ENCODE peak calls at places on chromosomes 2 and 18, in nine cellular contexts. One of them, this sample, is unnamed.

GRCh38 chr2:192250961-192251360 is 56.2 kb upstream of the TMEFF2 start:
- DNase-seq in Karpas-422: no peak
- DNase-seq in spleen: no peak
- DNase-seq in amniotic epithelial cell: no peak
- DNase-seq in T-helper 2 cell: no peak
- DNase-seq in RWPE1: no peak
- DNase-seq in cardiac fibroblast: no peak
- DNase-seq in hepatocyte: no peak
- DNase-seq in skeletal muscle cell: no peak
- DNase-seq in this sample: no peak

GRCh38 chr2:160516547-160517365 is 23.1 kb upstream of the RBMS1 start:
- DNase-seq in Karpas-422: no peak
- DNase-seq in spleen: no peak
- DNase-seq in amniotic epithelial cell: peak; percentile 63
- DNase-seq in T-helper 2 cell: peak; percentile 63
- DNase-seq in RWPE1: no peak
- DNase-seq in cardiac fibroblast: peak; percentile 29
- DNase-seq in hepatocyte: peak; percentile 6
- DNase-seq in skeletal muscle cell: peak; percentile 73
- DNase-seq in this sample: no peak

GRCh38 chr2:158539176-158539895 is 82.6 kb downstream of the PKP4 start:
- DNase-seq in Karpas-422: no peak
- DNase-seq in spleen: no peak
- DNase-seq in amniotic epithelial cell: peak; percentile 54
- DNase-seq in T-helper 2 cell: no peak
- DNase-seq in RWPE1: peak; percentile 30
- DNase-seq in cardiac fibroblast: peak; percentile 84
- DNase-seq in hepatocyte: peak; percentile 27
- DNase-seq in skeletal muscle cell: peak; percentile 35
- DNase-seq in this sample: no peak

GRCh38 chr18:36568487-36568886 is 260.3 kb downstream of the TPGS2 start:
- DNase-seq in Karpas-422: no peak
- DNase-seq in spleen: no peak
- DNase-seq in amniotic epithelial cell: no peak
- DNase-seq in T-helper 2 cell: no peak
- DNase-seq in RWPE1: no peak
- DNase-seq in cardiac fibroblast: no peak
- DNase-seq in hepatocyte: no peak
- DNase-seq in skeletal muscle cell: no peak
- DNase-seq in this sample: no peak

GRCh38 chr18:76121049-76121448 is 374.0 kb downstream of the ZNF516 start:
- DNase-seq in Karpas-422: no peak
- DNase-seq in spleen: no peak
- DNase-seq in amniotic epithelial cell: no peak
- DNase-seq in T-helper 2 cell: no peak
- DNase-seq in RWPE1: no peak
- DNase-seq in cardiac fibroblast: no peak
- DNase-seq in hepatocyte: no peak
- DNase-seq in skeletal muscle cell: no peak
- DNase-seq in this sample: no peak

GRCh38 chr2:224630659-224631550 is 45.7 kb upstream of the CUL3 start:
- DNase-seq in Karpas-422: no peak
- DNase-seq in spleen: no peak
- DNase-seq in amniotic epithelial cell: peak; percentile 70
- DNase-seq in T-helper 2 cell: no peak
- DNase-seq in RWPE1: peak; percentile 10
- DNase-seq in cardiac fibroblast: no peak
- DNase-seq in hepatocyte: no peak
- DNase-seq in skeletal muscle cell: no peak
- DNase-seq in this sample: no peak

GRCh38 chr2:25252291-25253152 is 84.1 kb upstream of the POMC start:
- DNase-seq in Karpas-422: no peak
- DNase-seq in spleen: peak; percentile 91
- DNase-seq in amniotic epithelial cell: peak; percentile 52
- DNase-seq in T-helper 2 cell: peak; percentile 80
- DNase-seq in RWPE1: peak; percentile 77
- DNase-seq in cardiac fibroblast: peak; percentile 70
- DNase-seq in hepatocyte: peak; percentile 94
- DNase-seq in skeletal muscle cell: no peak
- DNase-seq in this sample: peak; percentile 97

GRCh38 chr18:75478996-75479870 is 51.7 kb upstream of the SMIM21 start:
- DNase-seq in Karpas-422: peak; percentile 83
- DNase-seq in spleen: no peak
- DNase-seq in amniotic epithelial cell: peak; percentile 71
- DNase-seq in T-helper 2 cell: peak; percentile 56
- DNase-seq in RWPE1: peak; percentile 57
- DNase-seq in cardiac fibroblast: peak; percentile 78
- DNase-seq in hepatocyte: peak; percentile 62
- DNase-seq in skeletal muscle cell: no peak
- DNase-seq in this sample: no peak

GRCh38 chr2:113716291-113716690 is 40.2 kb downstream of the SLC35F5 start:
- DNase-seq in Karpas-422: no peak
- DNase-seq in spleen: no peak
- DNase-seq in amniotic epithelial cell: peak; percentile 87
- DNase-seq in T-helper 2 cell: no peak
- DNase-seq in RWPE1: no peak
- DNase-seq in cardiac fibroblast: peak; percentile 14
- DNase-seq in hepatocyte: no peak
- DNase-seq in skeletal muscle cell: no peak
- DNase-seq in this sample: no peak

GRCh38 chr2:71561441-71562267 is 108.3 kb downstream of the DYSF start:
- DNase-seq in Karpas-422: no peak
- DNase-seq in spleen: no peak
- DNase-seq in amniotic epithelial cell: no peak
- DNase-seq in T-helper 2 cell: no peak
- DNase-seq in RWPE1: no peak
- DNase-seq in cardiac fibroblast: no peak
- DNase-seq in hepatocyte: no peak
- DNase-seq in skeletal muscle cell: no peak
- DNase-seq in this sample: no peak

GRCh38 chr2:172283476-172283875 is 143.9 kb upstream of the ITGA6 start:
- DNase-seq in Karpas-422: no peak
- DNase-seq in spleen: no peak
- DNase-seq in amniotic epithelial cell: peak; percentile 55
- DNase-seq in T-helper 2 cell: no peak
- DNase-seq in RWPE1: no peak
- DNase-seq in cardiac fibroblast: peak; percentile 16
- DNase-seq in hepatocyte: no peak
- DNase-seq in skeletal muscle cell: peak; percentile 41
- DNase-seq in this sample: no peak

GRCh38 chr2:211766689-211767088 is 771.9 kb downstream of the ERBB4 start:
- DNase-seq in Karpas-422: no peak
- DNase-seq in spleen: no peak
- DNase-seq in amniotic epithelial cell: no peak
- DNase-seq in T-helper 2 cell: no peak
- DNase-seq in RWPE1: peak; percentile 10
- DNase-seq in cardiac fibroblast: no peak
- DNase-seq in hepatocyte: peak; percentile 19
- DNase-seq in skeletal muscle cell: no peak
- DNase-seq in this sample: no peak

GRCh38 chr2:216109962-216110614 is 940 bp downstream of the XRCC5 start:
- DNase-seq in Karpas-422: peak; percentile 48
- DNase-seq in spleen: no peak
- DNase-seq in amniotic epithelial cell: peak; percentile 71
- DNase-seq in T-helper 2 cell: peak; percentile 68
- DNase-seq in RWPE1: peak; percentile 26
- DNase-seq in cardiac fibroblast: peak; percentile 71
- DNase-seq in hepatocyte: peak; percentile 56
- DNase-seq in skeletal muscle cell: peak; percentile 31
- DNase-seq in this sample: no peak

GRCh38 chr18:23340661-23341060 is 112.4 kb upstream of the RIOK3 start:
- DNase-seq in Karpas-422: no peak
- DNase-seq in spleen: no peak
- DNase-seq in amniotic epithelial cell: peak; percentile 48
- DNase-seq in T-helper 2 cell: no peak
- DNase-seq in RWPE1: no peak
- DNase-seq in cardiac fibroblast: peak; percentile 71
- DNase-seq in hepatocyte: peak; percentile 22
- DNase-seq in skeletal muscle cell: no peak
- DNase-seq in this sample: no peak

GRCh38 chr18:22831441-22831904 is 101.7 kb upstream of the RBBP8 start:
- DNase-seq in Karpas-422: no peak
- DNase-seq in spleen: no peak
- DNase-seq in amniotic epithelial cell: peak; percentile 91
- DNase-seq in T-helper 2 cell: no peak
- DNase-seq in RWPE1: no peak
- DNase-seq in cardiac fibroblast: peak; percentile 71
- DNase-seq in hepatocyte: peak; percentile 26
- DNase-seq in skeletal muscle cell: peak; percentile 82
- DNase-seq in this sample: no peak

GRCh38 chr2:18154259-18154658 is 275.8 kb downstream of the KCNS3 start:
- DNase-seq in Karpas-422: no peak
- DNase-seq in spleen: no peak
- DNase-seq in amniotic epithelial cell: no peak
- DNase-seq in T-helper 2 cell: no peak
- DNase-seq in RWPE1: no peak
- DNase-seq in cardiac fibroblast: no peak
- DNase-seq in hepatocyte: no peak
- DNase-seq in skeletal muscle cell: no peak
- DNase-seq in this sample: no peak

GRCh38 chr2:221676566-221677172 is 104.6 kb upstream of the EPHA4 start:
- DNase-seq in Karpas-422: no peak
- DNase-seq in spleen: no peak
- DNase-seq in amniotic epithelial cell: peak; percentile 23
- DNase-seq in T-helper 2 cell: no peak
- DNase-seq in RWPE1: peak; percentile 35
- DNase-seq in cardiac fibroblast: no peak
- DNase-seq in hepatocyte: peak; percentile 13
- DNase-seq in skeletal muscle cell: no peak
- DNase-seq in this sample: no peak

This sample was measured in D721Med.